ENCODE peak calls at places on chromosome 17, in five cellular contexts. One of them, this sample, is unnamed.

GRCh38 chr17:38746004-38746892 is 1.9 kb downstream of the PCGF2 start:
- DNase-seq in K562: no peak
- DNase-seq in H1: no peak
- DNase-seq in WERI-Rb-1: no peak
- DNase-seq in stomach: no peak
- DNase-seq in this sample: no peak

GRCh38 chr17:164536-165235 is 16.8 kb downstream of the DOC2B start:
- DNase-seq in K562: peak; percentile 12
- DNase-seq in H1: no peak
- DNase-seq in WERI-Rb-1: peak; percentile 75
- DNase-seq in stomach: peak; percentile 47
- DNase-seq in this sample: peak; percentile 46

GRCh38 chr17:54903375-54903774 is 2.7 kb downstream of the TOM1L1 start:
- DNase-seq in K562: no peak
- DNase-seq in H1: no peak
- DNase-seq in WERI-Rb-1: no peak
- DNase-seq in stomach: peak; percentile 86
- DNase-seq in this sample: peak; percentile 87

GRCh38 chr17:55859518-55859917 is 108.7 kb downstream of the PCTP start:
- DNase-seq in K562: no peak
- DNase-seq in H1: no peak
- DNase-seq in WERI-Rb-1: no peak
- DNase-seq in stomach: no peak
- DNase-seq in this sample: no peak

GRCh38 chr17:57284984-57285646 is 28.8 kb downstream of the MSI2 start:
- DNase-seq in K562: peak; percentile 75
- DNase-seq in H1: no peak
- DNase-seq in WERI-Rb-1: no peak
- DNase-seq in stomach: no peak
- DNase-seq in this sample: no peak

GRCh38 chr17:63774982-63775290 is 966 bp downstream of the DDX42 start:
- DNase-seq in K562: peak; percentile 25
- DNase-seq in H1: no peak
- DNase-seq in WERI-Rb-1: no peak
- DNase-seq in stomach: no peak
- DNase-seq in this sample: no peak

GRCh38 chr17:50274142-50274944 is at the start of gene TMEM92:
- DNase-seq in K562: peak; percentile 77
- DNase-seq in H1: peak; percentile 69
- DNase-seq in WERI-Rb-1: peak; percentile 73
- DNase-seq in stomach: peak; percentile 89
- DNase-seq in this sample: peak; percentile 79

GRCh38 chr17:75547091-75547490 is 21.6 kb downstream of the LLGL2 start:
- DNase-seq in K562: no peak
- DNase-seq in H1: no peak
- DNase-seq in WERI-Rb-1: no peak
- DNase-seq in stomach: peak; percentile 70
- DNase-seq in this sample: no peak

GRCh38 chr17:43342601-43342905 is 56.2 kb upstream of the ARL4D start:
- DNase-seq in K562: no peak
- DNase-seq in H1: no peak
- DNase-seq in WERI-Rb-1: no peak
- DNase-seq in stomach: no peak
- DNase-seq in this sample: no peak

GRCh38 chr17:45316271-45317112 is at the start of gene MAP3K14:
- DNase-seq in K562: peak; percentile 76
- DNase-seq in H1: no peak
- DNase-seq in WERI-Rb-1: peak; percentile 77
- DNase-seq in stomach: peak; percentile 75
- DNase-seq in this sample: peak; percentile 78

GRCh38 chr17:78233678-78234077 is 2.2 kb downstream of the TMEM235 start:
- DNase-seq in K562: no peak
- DNase-seq in H1: no peak
- DNase-seq in WERI-Rb-1: no peak
- DNase-seq in stomach: no peak
- DNase-seq in this sample: no peak

GRCh38 chr17:11366451-11366850 is 125.4 kb downstream of the SHISA6 start:
- DNase-seq in K562: no peak
- DNase-seq in H1: no peak
- DNase-seq in WERI-Rb-1: no peak
- DNase-seq in stomach: no peak
- DNase-seq in this sample: no peak

GRCh38 chr17:59365383-59365981 is 34.0 kb downstream of the YPEL2 start:
- DNase-seq in K562: peak; percentile 92
- DNase-seq in H1: no peak
- DNase-seq in WERI-Rb-1: peak; percentile 89
- DNase-seq in stomach: no peak
- DNase-seq in this sample: no peak

GRCh38 chr17:36212958-36213357 is 2.1 kb downstream of the CCL4L2 start:
- DNase-seq in K562: no peak
- DNase-seq in H1: no peak
- DNase-seq in WERI-Rb-1: no peak
- DNase-seq in stomach: no peak
- DNase-seq in this sample: no peak

GRCh38 chr17:7220593-7221280 is 999 bp downstream of the ACADVL start:
- DNase-seq in K562: peak; percentile 44
- DNase-seq in H1: no peak
- DNase-seq in WERI-Rb-1: peak; percentile 80
- DNase-seq in stomach: peak; percentile 70
- DNase-seq in this sample: peak; percentile 81

GRCh38 chr17:10172241-10172741 is 26.1 kb downstream of the GAS7 start:
- DNase-seq in K562: no peak
- DNase-seq in H1: no peak
- DNase-seq in WERI-Rb-1: no peak
- DNase-seq in stomach: no peak
- DNase-seq in this sample: no peak

GRCh38 chr17:78923660-78924453 is 1.3 kb downstream of the TIMP2 start:
- DNase-seq in K562: peak; percentile 20
- DNase-seq in H1: no peak
- DNase-seq in WERI-Rb-1: peak; percentile 86
- DNase-seq in stomach: peak; percentile 92
- DNase-seq in this sample: peak; percentile 97

GRCh38 chr17:38712593-38712992 is 7.5 kb downstream of the MLLT6 start:
- DNase-seq in K562: no peak
- DNase-seq in H1: no peak
- DNase-seq in WERI-Rb-1: no peak
- DNase-seq in stomach: no peak
- DNase-seq in this sample: no peak

GRCh38 chr17:72924181-72924580 is 168.3 kb downstream of the SLC39A11 start:
- DNase-seq in K562: no peak
- DNase-seq in H1: no peak
- DNase-seq in WERI-Rb-1: no peak
- DNase-seq in stomach: no peak
- DNase-seq in this sample: no peak

GRCh38 chr17:52170963-52171572 is 12.6 kb upstream of the CA10 start:
- DNase-seq in K562: peak; percentile 4
- DNase-seq in H1: no peak
- DNase-seq in WERI-Rb-1: peak; percentile 73
- DNase-seq in stomach: peak; percentile 67
- DNase-seq in this sample: peak; percentile 37
- TF ChIP-seq CTCF in K562: peak; percentile 16
- TF ChIP-seq CTCF in H1: peak; percentile 66
- TF ChIP-seq CTCF in WERI-Rb-1: peak; percentile 85
- TF ChIP-seq CTCF in stomach: no peak
- TF ChIP-seq CTCF in this sample: peak; percentile 43

GRCh38 chr17:81037026-81037782 is 2.3 kb downstream of the BAIAP2 start:
- DNase-seq in K562: no peak
- DNase-seq in H1: no peak
- DNase-seq in WERI-Rb-1: no peak
- DNase-seq in stomach: peak; percentile 91
- DNase-seq in this sample: peak; percentile 67

GRCh38 chr17:81034779-81035388 is at the start of gene BAIAP2:
- DNase-seq in K562: peak; percentile 96
- DNase-seq in H1: peak; percentile 77
- DNase-seq in WERI-Rb-1: peak; percentile 100
- DNase-seq in stomach: peak; percentile 98
- DNase-seq in this sample: peak; percentile 99

GRCh38 chr17:81037783-81038733 is 3.1 kb downstream of the BAIAP2 start:
- DNase-seq in K562: no peak
- DNase-seq in H1: no peak
- DNase-seq in WERI-Rb-1: no peak
- DNase-seq in stomach: peak; percentile 84
- DNase-seq in this sample: peak; percentile 76

GRCh38 chr17:81035389-81036127 is 607 bp downstream of the BAIAP2 start:
- DNase-seq in K562: peak; percentile 57
- DNase-seq in H1: no peak
- DNase-seq in WERI-Rb-1: peak; percentile 56
- DNase-seq in stomach: no peak
- DNase-seq in this sample: no peak

GRCh38 chr17:81036128-81036891 is 1.4 kb downstream of the BAIAP2 start:
- DNase-seq in K562: no peak
- DNase-seq in H1: no peak
- DNase-seq in WERI-Rb-1: peak; percentile 74
- DNase-seq in stomach: no peak
- DNase-seq in this sample: no peak
- H3K36me3 ChIP-seq in K562: peaks cover 33% of the 10 kb centered on the region
- H3K36me3 ChIP-seq in H1: no peaks in the 10 kb centered on the region
- H3K36me3 ChIP-seq in WERI-Rb-1: peaks cover 65% of the 10 kb centered on the region
- H3K36me3 ChIP-seq in stomach: no peaks in the 10 kb centered on the region
- H3K36me3 ChIP-seq in this sample: no peaks in the 10 kb centered on the region

DNA sequence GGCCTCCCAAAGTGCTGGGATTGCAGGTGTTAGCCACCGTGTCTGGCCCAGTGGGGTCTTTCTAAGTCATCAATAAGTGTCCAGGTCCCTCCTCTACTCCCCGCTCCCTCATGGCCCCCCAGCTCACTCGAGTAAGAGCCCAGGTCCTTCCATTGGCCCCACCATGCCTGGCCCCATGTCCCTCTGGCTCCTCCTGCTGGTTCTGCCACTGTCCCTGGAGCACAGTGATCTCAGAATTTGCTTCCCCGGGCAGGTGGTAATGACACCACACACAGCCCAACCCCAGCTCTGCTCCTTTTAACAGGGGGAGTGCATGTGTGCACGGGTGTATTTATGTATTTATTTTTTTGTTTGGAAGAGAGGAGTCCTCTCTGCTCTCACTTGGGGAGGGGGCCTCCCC is 19.6 kb downstream of the MGAT5B start:
- DNase-seq in K562: peak; percentile 36
- DNase-seq in H1: no peak
- DNase-seq in WERI-Rb-1: peak; percentile 37
- DNase-seq in stomach: no peak
- DNase-seq in this sample: no peak
- TF ChIP-seq CTCF in K562: peak; percentile 68
- TF ChIP-seq CTCF in H1: peak; percentile 35
- TF ChIP-seq CTCF in WERI-Rb-1: peak; percentile 66
- TF ChIP-seq CTCF in stomach: no peak
- TF ChIP-seq CTCF in this sample: no peak

GRCh38 chr17:12996941-12997340 is 20.9 kb downstream of the ELAC2 start:
- DNase-seq in K562: no peak
- DNase-seq in H1: no peak
- DNase-seq in WERI-Rb-1: no peak
- DNase-seq in stomach: no peak
- DNase-seq in this sample: no peak

GRCh38 chr17:13000561-13000960 is 17.3 kb downstream of the ELAC2 start:
- DNase-seq in K562: no peak
- DNase-seq in H1: no peak
- DNase-seq in WERI-Rb-1: no peak
- DNase-seq in stomach: no peak
- DNase-seq in this sample: no peak

GRCh38 chr17:12995896-12996295 is 21.9 kb downstream of the ELAC2 start:
- DNase-seq in K562: no peak
- DNase-seq in H1: no peak
- DNase-seq in WERI-Rb-1: no peak
- DNase-seq in stomach: no peak
- DNase-seq in this sample: no peak

GRCh38 chr17:12996357-12996756 is 21.5 kb downstream of the ELAC2 start:
- DNase-seq in K562: no peak
- DNase-seq in H1: no peak
- DNase-seq in WERI-Rb-1: no peak
- DNase-seq in stomach: no peak
- DNase-seq in this sample: no peak

DNA sequence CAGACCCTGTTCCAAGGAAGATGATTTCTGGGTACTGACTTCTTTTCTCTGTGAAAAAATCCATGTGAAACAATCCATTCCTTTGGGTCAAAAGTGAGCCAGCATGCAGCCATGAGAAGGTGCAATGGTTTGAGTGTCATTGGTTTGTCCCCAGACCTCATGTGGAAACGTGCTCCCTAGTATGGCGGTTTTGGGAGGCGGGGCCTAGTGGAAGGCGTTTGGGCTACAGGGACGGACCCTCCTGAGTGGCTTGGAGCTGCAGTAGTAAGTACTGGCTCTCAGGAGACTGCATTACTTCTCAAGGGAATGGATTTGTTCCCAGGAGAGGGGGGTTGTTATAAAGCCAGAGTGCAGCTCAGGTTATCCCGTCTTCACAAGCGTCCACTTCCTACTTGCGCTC is 19.4 kb downstream of the ELAC2 start:
- DNase-seq in K562: no peak
- DNase-seq in H1: no peak
- DNase-seq in WERI-Rb-1: no peak
- DNase-seq in stomach: no peak
- DNase-seq in this sample: no peak
- H3K36me3 ChIP-seq in K562: peaks cover 95% of the 10 kb centered on the region
- H3K36me3 ChIP-seq in H1: peaks cover 81% of the 10 kb centered on the region
- H3K36me3 ChIP-seq in WERI-Rb-1: peaks cover 96% of the 10 kb centered on the region
- H3K36me3 ChIP-seq in stomach: peaks cover 91% of the 10 kb centered on the region
- H3K36me3 ChIP-seq in this sample: peaks cover 66% of the 10 kb centered on the region

GRCh38 chr17:17816831-17817551 is 19.8 kb downstream of the SREBF1 start:
- DNase-seq in K562: no peak
- DNase-seq in H1: no peak
- DNase-seq in WERI-Rb-1: no peak
- DNase-seq in stomach: no peak
- DNase-seq in this sample: no peak
- TF ChIP-seq CTCF in K562: no peak
- TF ChIP-seq CTCF in H1: no peak
- TF ChIP-seq CTCF in WERI-Rb-1: peak; percentile 16
- TF ChIP-seq CTCF in stomach: no peak
- TF ChIP-seq CTCF in this sample: no peak

GRCh38 chr17:40695874-40696472 is 7.6 kb downstream of the KRT24 start:
- DNase-seq in K562: no peak
- DNase-seq in H1: no peak
- DNase-seq in WERI-Rb-1: no peak
- DNase-seq in stomach: no peak
- DNase-seq in this sample: no peak

GRCh38 chr17:40694584-40694983 is 9.0 kb downstream of the KRT24 start:
- DNase-seq in K562: no peak
- DNase-seq in H1: no peak
- DNase-seq in WERI-Rb-1: no peak
- DNase-seq in stomach: no peak
- DNase-seq in this sample: no peak

GRCh38 chr17:40699880-40700279 is 3.7 kb downstream of the KRT24 start:
- DNase-seq in K562: no peak
- DNase-seq in H1: no peak
- DNase-seq in WERI-Rb-1: no peak
- DNase-seq in stomach: no peak
- DNase-seq in this sample: no peak

GRCh38 chr17:40699359-40699758 is 4.2 kb downstream of the KRT24 start:
- DNase-seq in K562: no peak
- DNase-seq in H1: no peak
- DNase-seq in WERI-Rb-1: no peak
- DNase-seq in stomach: no peak
- DNase-seq in this sample: no peak

GRCh38 chr17:40696651-40697072 is 6.9 kb downstream of the KRT24 start:
- DNase-seq in K562: no peak
- DNase-seq in H1: no peak
- DNase-seq in WERI-Rb-1: no peak
- DNase-seq in stomach: no peak
- DNase-seq in this sample: no peak
- H3K36me3 ChIP-seq in K562: no peaks in the 10 kb centered on the region
- H3K36me3 ChIP-seq in H1: no peaks in the 10 kb centered on the region
- H3K36me3 ChIP-seq in WERI-Rb-1: no peaks in the 10 kb centered on the region
- H3K36me3 ChIP-seq in stomach: no peaks in the 10 kb centered on the region
- H3K36me3 ChIP-seq in this sample: no peaks in the 10 kb centered on the region

GRCh38 chr17:1203111-1203966 is 23.6 kb upstream of the ABR start:
- DNase-seq in K562: peak; percentile 14
- DNase-seq in H1: no peak
- DNase-seq in WERI-Rb-1: peak; percentile 88
- DNase-seq in stomach: peak; percentile 68
- DNase-seq in this sample: peak; percentile 63
- TF ChIP-seq CTCF in K562: no peak
- TF ChIP-seq CTCF in H1: no peak
- TF ChIP-seq CTCF in WERI-Rb-1: peak; percentile 15
- TF ChIP-seq CTCF in stomach: no peak
- TF ChIP-seq CTCF in this sample: no peak

This sample was measured in body of pancreas.